ENCODE peak calls at places on chromosomes 5 and 9, in four cellular contexts. N is SK-N-SH, A is suprapubic skin, U is stomach. K is an unnamed sample.

GRCh38 chr9:127524373-127524772 is 73.1 kb downstream of the LRSAM1 start:
- DNase-seq in N (no peak), A (no peak), U (no peak), K (no peak)

GRCh38 chr9:111979561-111979960 is 82.9 kb downstream of the UGCG start:
- DNase-seq in N (no peak), A (no peak), U (no peak), K (no peak)

GRCh38 chr9:2466703-2467102 is 154.9 kb upstream of the VLDLR start:
- DNase-seq in N (no peak), A (no peak), U (no peak), K (no peak)

GRCh38 chr9:131048820-131049219 is 39.8 kb downstream of the LAMC3 start:
- DNase-seq in N (no peak), A (no peak), U (no peak), K (no peak)

GRCh38 chr9:21684831-21685362 is 117.5 kb upstream of the MTAP start:
- DNase-seq in N (no peak), A (no peak), U (peak; percentile 70), K (no peak)

GRCh38 chr9:112831281-112831851 is 59.3 kb downstream of the SLC46A2 start:
- DNase-seq in N (no peak), A (no peak), U (peak; percentile 77), K (no peak)

GRCh38 chr5:36491860-36492259 is 114.5 kb upstream of the SLC1A3 start:
- DNase-seq in N (no peak), A (no peak), U (no peak), K (peak; percentile 65)

GRCh38 chr5:6773342-6774035 is 60.3 kb downstream of the TENT4A start:
- DNase-seq in N (peak; percentile 69), A (no peak), U (no peak), K (peak; percentile 68)

GRCh38 chr9:125794708-125795107 is 47.5 kb downstream of the PBX3 start:
- DNase-seq in N (no peak), A (no peak), U (no peak), K (no peak)

GRCh38 chr5:66554211-66554610 is 42.0 kb upstream of the MAST4 start:
- DNase-seq in N (no peak), A (no peak), U (no peak), K (no peak)

GRCh38 chr9:136806631-136807201 is 1.0 kb upstream of the RABL6 start:
- DNase-seq in N (no peak), A (no peak), U (no peak), K (no peak)

GRCh38 chr9:135500071-135500524 is 384 bp upstream of the MRPS2 start:
- DNase-seq in N (no peak), A (no peak), U (no peak), K (no peak)

GRCh38 chr9:135498381-135499126 is 1.9 kb upstream of the MRPS2 start:
- DNase-seq in N (peak; percentile 3), A (no peak), U (no peak), K (no peak)

GRCh38 chr9:135501261-135502167 is 1.0 kb downstream of the MRPS2 start:
- DNase-seq in N (peak; percentile 90), A (no peak), U (peak; percentile 59), K (peak; percentile 52)

GRCh38 chr9:135500525-135501260 is at the start of gene MRPS2:
- DNase-seq in N (peak; percentile 98), A (peak; percentile 93), U (peak; percentile 89), K (peak; percentile 98)

DNA sequence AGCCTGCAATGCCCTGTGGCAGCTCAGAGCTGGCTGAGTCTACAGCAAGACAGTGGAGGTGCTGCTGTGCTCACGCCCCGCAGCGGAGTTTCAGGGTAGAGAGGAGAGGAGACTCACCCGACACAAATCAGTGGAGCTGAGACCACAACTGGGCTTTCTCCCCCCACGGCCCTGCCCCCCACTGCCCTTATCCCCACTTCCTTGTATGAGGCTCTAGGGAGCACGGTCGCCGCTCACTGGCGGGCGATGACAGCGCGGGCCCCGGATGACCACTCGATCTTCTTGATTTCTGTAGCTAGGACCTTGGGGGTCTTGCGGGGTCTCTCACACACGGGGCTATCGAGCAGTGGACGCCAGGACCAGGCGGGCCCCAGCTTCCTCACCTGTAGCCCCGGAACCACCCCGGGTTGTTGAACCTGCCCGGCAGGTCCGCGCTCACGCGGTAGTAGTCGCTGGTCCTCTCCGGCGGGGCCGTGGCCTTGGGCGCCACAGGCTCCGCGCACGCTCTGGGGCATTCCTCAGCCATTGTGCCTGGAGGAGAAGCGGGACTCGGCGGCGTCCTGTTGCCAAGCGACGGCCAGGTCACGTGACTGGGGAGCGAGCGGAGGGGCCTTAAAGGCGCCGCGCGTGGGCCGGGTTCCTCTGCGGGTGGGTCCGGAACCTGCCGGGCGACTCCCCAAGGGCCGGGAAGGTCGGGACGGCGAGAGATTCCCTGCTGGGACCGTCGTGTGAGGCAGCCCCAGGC is 984 bp upstream of the MRPS2 start:
- DNase-seq in N (peak; percentile 90), A (peak; percentile 98), U (peak; percentile 96), K (peak; percentile 96)
- TF ChIP-seq POLR2AphosphoS5 in N (no peak), A (no peak), U (no peak), K (no peak)

GRCh38 chr5:95780597-95780996 is 41.9 kb downstream of the GLRX start:
- DNase-seq in N (no peak), A (no peak), U (no peak), K (peak; percentile 27)
- H3K27ac ChIP-seq in N (no peak overlapping the region), A (no peak overlapping the region), U (peak overlapping the region; percentile 79), K (peak overlapping the region; percentile 8)

DNA sequence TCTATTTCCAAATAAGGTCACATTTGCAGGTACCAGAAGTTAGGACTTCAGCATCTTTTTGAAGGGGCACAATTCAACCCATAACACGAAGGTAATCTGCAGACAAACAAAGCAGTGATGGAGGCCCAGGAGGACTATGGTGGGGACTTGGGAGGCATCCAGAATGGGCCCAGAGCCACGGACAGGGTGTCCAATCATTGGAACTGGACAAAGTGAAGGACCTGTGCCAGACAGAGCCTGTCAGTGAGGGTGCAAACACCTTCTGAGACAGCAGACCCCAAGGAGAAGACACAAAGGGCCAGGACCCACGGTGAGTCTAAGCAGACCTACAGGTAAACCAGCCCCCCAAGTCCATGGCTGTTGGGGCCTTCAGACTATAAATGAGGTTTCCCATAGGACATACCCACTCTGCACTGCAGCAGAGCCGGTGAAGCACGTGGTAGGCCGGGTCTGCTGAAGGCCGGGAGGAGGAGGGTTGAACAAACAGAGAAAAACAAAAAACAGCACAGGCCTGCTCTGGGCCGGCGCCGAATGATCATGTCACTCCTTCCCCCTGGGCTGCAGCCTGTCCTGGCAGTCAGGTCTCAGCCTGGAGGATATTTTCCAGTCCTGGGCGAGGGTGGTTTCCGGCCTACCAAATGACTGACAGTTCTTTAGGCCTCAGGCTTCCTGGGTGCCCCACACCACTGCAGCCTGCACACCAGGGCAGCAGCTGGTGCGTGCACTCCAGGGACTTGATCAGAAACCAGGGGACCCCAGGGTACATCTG is 84.4 kb downstream of the COL23A1 start:
- DNase-seq in N (no peak), A (no peak), U (no peak), K (no peak)
- TF ChIP-seq POLR2AphosphoS5 in N (no peak), A (no peak), U (no peak), K (no peak)

GRCh38 chr5:107196500-107196899 is 474.2 kb downstream of the EFNA5 start:
- DNase-seq in N (no peak), A (no peak), U (no peak), K (no peak)

GRCh38 chr5:107199756-107200155 is 471.0 kb downstream of the EFNA5 start:
- DNase-seq in N (no peak), A (no peak), U (no peak), K (no peak)

DNA sequence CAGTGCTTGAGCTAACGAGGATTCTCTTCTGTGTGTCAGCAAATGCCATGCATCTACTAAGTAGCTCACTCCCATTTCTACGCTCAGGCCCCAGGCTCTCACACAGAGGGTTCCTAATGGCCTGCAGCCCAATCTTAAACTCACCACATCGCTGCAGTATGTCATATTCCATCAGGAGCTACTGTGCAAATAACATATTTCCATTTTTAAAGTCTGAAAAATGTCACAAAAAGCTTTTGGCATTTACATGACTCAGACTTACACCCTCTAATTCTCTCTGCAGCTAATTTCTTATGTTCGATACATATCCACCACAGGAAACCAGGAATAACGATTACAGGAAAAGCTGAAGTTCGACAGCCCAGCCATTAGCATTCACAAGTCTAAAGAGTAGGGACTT is 474.7 kb downstream of the EFNA5 start:
- DNase-seq in N (no peak), A (no peak), U (no peak), K (no peak)
- H3K27ac ChIP-seq in N (no peak overlapping the region), A (peak overlapping the region; percentile 2), U (no peak overlapping the region), K (no peak overlapping the region)

GRCh38 chr5:9549941-9550340 is 4.1 kb upstream of the SEMA5A start:
- DNase-seq in N (no peak), A (no peak), U (no peak), K (no peak)

GRCh38 chr5:9544502-9545300 is 1.2 kb downstream of the SEMA5A start:
- DNase-seq in N (peak; percentile 85), A (peak; percentile 92), U (peak; percentile 82), K (peak; percentile 95)

GRCh38 chr5:9545301-9545958 is 445 bp downstream of the SEMA5A start:
- DNase-seq in N (peak; percentile 53), A (peak; percentile 81), U (no peak), K (no peak)

GRCh38 chr5:9545959-9546851 is at the start of gene SEMA5A:
- DNase-seq in N (peak; percentile 79), A (peak; percentile 86), U (peak; percentile 72), K (peak; percentile 80)

DNA sequence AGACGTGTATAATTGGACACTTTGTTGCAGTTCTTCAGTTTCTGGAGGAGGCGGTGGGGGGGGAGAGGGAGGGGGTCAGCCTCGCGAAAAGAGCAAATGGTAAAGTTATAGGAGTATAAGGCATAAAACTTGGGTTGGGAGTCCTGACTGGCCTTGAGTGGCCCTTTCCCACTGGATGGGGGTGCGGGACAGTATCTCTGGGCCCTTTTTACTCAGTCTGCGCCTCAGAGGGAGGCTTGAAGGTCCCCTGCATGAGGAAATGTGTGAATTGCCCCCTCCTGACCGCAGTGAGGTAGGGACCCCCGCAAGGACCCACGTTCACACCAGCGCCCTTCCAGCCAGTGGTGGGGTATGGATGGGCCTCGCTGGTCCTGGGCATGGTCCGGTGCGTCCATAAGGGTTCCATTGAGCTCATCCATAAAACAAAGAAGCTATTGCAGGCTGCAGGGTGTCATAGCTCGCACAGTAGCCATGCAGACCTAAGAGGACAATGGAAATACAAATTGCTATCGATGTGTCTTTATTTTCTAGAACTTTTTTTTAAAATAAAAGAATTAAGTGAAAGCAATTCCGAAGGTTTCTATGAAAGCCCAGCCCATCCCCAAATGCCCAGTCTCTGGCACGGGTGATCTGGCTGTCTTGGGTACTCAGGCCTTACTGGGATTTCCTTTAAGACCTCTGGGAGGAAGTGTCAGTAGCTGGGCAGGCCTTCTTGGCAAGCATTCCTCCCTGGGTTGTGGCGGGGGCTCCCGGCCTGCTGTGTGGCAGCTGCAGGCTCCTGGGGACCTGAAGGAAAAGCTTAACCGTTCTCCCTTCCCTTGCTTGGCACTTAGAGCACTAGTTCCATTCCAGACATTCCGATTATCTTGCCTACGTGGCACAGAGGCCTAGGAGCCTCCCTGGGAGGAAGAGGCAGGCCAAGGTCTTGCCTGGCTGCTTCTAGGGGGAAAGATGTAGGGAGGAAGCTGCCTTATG is 1.4 kb upstream of the SEMA5A start:
- DNase-seq in N (no peak), A (no peak), U (no peak), K (peak; percentile 61)
- TF ChIP-seq POLR2AphosphoS5 in N (no peak), A (no peak), U (no peak), K (no peak)

K was measured in upper lobe of left lung.